ENCODE peak calls at places on chromosomes 12 and 14, in ten cellular contexts. T is T follicular helper cell; N is IMR-90; P is globus pallidus; D is amygdala; E is stimulated activated naive CD8-positive, alpha-beta T cell treated with anti-CD3 and anti-CD28 coated beads, Interleukin-15, Interleukin-2, amounts not matched to agents 100 U/mL and 50 U/mL, for 24 hours; V is caudate nucleus; Q is non-pigmented ciliary epithelial cell; Y is A549; J is AG09319. I is an unnamed sample.

GRCh38 chr12:57299514-57300016 is 48.6 kb upstream of the STAC3 start:
- DNase-seq in T (no peak), N (peak; percentile 37), P (no peak), D (no peak), E (no peak), V (no peak), Q (no peak), Y (no peak), J (no peak), I (no peak)

GRCh38 chr14:85528080-85528881 is 1.7 kb upstream of the FLRT2 start:
- DNase-seq in T (no peak), N (peak; percentile 90), P (peak; percentile 47), D (no peak), E (no peak), V (no peak), Q (peak; percentile 86), Y (peak; percentile 56), J (peak; percentile 75), I (no peak)

GRCh38 chr14:104224516-104225281 is 86.3 kb downstream of the KIF26A start:
- DNase-seq in T (no peak), N (no peak), P (no peak), D (no peak), E (peak; percentile 71), V (no peak), Q (no peak), Y (peak; percentile 35), J (no peak), I (peak; percentile 69)

GRCh38 chr12:70178038-70178437 is 65.2 kb upstream of the CNOT2 start:
- DNase-seq in T (no peak), N (no peak), P (peak; percentile 88), D (no peak), E (no peak), V (no peak), Q (no peak), Y (no peak), J (no peak), I (no peak)

GRCh38 chr12:31118831-31119530 is 45.3 kb downstream of the DDX11 start:
- DNase-seq in T (no peak), N (no peak), P (no peak), D (no peak), E (peak; percentile 31), V (no peak), Q (no peak), Y (peak; percentile 49), J (no peak), I (peak; percentile 71)

GRCh38 chr14:103296007-103296406 is 38.0 kb upstream of the EIF5 start:
- DNase-seq in T (no peak), N (peak; percentile 75), P (no peak), D (no peak), E (no peak), V (no peak), Q (peak; percentile 10), Y (no peak), J (no peak), I (no peak)

GRCh38 chr12:93741741-93742085 is 64.5 kb downstream of the CRADD start:
- DNase-seq in T (no peak), N (no peak), P (peak; percentile 31), D (no peak), E (peak; percentile 17), V (no peak), Q (no peak), Y (peak; percentile 29), J (no peak), I (no peak)

GRCh38 chr12:21516281-21516680 is 9.8 kb upstream of the SPX start:
- DNase-seq in T (no peak), N (no peak), P (no peak), D (no peak), E (no peak), V (no peak), Q (no peak), Y (no peak), J (no peak), I (no peak)

GRCh38 chr12:78696267-78696666 is 168.3 kb upstream of the SYT1 start:
- DNase-seq in T (no peak), N (no peak), P (no peak), D (no peak), E (no peak), V (no peak), Q (no peak), Y (no peak), J (no peak), I (no peak)

GRCh38 chr14:34302654-34303053 is 159.4 kb downstream of the SPTSSA start:
- DNase-seq in T (no peak), N (no peak), P (peak; percentile 39), D (no peak), E (no peak), V (no peak), Q (no peak), Y (no peak), J (no peak), I (no peak)

GRCh38 chr14:67532998-67533753 is at the start of gene PLEKHH1:
- DNase-seq in T (peak; percentile 17), N (peak; percentile 57), P (peak; percentile 95), D (peak; percentile 89), E (peak; percentile 71), V (peak; percentile 84), Q (no peak), Y (peak; percentile 87), J (peak; percentile 16), I (peak; percentile 81)

GRCh38 chr12:110546339-110546738 is 36.8 kb downstream of the PPTC7 start:
- DNase-seq in T (no peak), N (peak; percentile 94), P (no peak), D (no peak), E (no peak), V (no peak), Q (peak; percentile 81), Y (no peak), J (peak; percentile 54), I (no peak)

GRCh38 chr14:94499673-94500072 is 9.6 kb downstream of the SERPINA12 start:
- DNase-seq in T (no peak), N (no peak), P (no peak), D (no peak), E (no peak), V (no peak), Q (no peak), Y (no peak), J (no peak), I (no peak)

GRCh38 chr14:68510201-68510600 is 282.7 kb downstream of the ZFP36L1 start:
- DNase-seq in T (no peak), N (peak; percentile 69), P (no peak), D (no peak), E (no peak), V (no peak), Q (peak; percentile 36), Y (no peak), J (peak; percentile 93), I (no peak)

GRCh38 chr12:124565071-124565491 is 2.3 kb downstream of the NCOR2 start:
- DNase-seq in T (no peak), N (no peak), P (peak; percentile 62), D (peak; percentile 25), E (peak; percentile 34), V (no peak), Q (no peak), Y (no peak), J (no peak), I (no peak)

GRCh38 chr12:6444704-6445688 is at the start of gene CD27:
- DNase-seq in T (no peak), N (no peak), P (no peak), D (no peak), E (peak; percentile 51), V (no peak), Q (no peak), Y (no peak), J (no peak), I (no peak)

GRCh38 chr14:34911209-34912150 is 36.3 kb upstream of the BAZ1A start:
- DNase-seq in T (no peak), N (peak; percentile 72), P (no peak), D (no peak), E (no peak), V (no peak), Q (peak; percentile 61), Y (no peak), J (no peak), I (no peak)

GRCh38 chr14:105281354-105282097 is 19.3 kb downstream of the BRF1 start:
- DNase-seq in T (no peak), N (peak; percentile 83), P (peak; percentile 68), D (no peak), E (no peak), V (no peak), Q (peak; percentile 32), Y (peak; percentile 62), J (no peak), I (peak; percentile 66)

I was measured in HEK293T.